ENCODE peak calls at places on chromosomes 3 and 15, in four cellular contexts. Y is small intestine, R is SK-N-SH, Q is Karpas-422. O is an unnamed sample. For H3K27me3 and H3K4me1, the result is how much of the 10 kb centered on the place peaks cover.

GRCh38 chr15:89090791-89091666 is 2.8 kb downstream of the ABHD2 start:
- DNase-seq in R (peak), Y (peak), Q (peak), O (peak)

GRCh38 chr15:100095896-100096600 is 245.7 kb downstream of the ADAMTS17 start:
- DNase-seq in Y (no peak), Q (no peak), R (no peak), O (no peak)

GRCh38 chr15:26029146-26029545 is 166.0 kb upstream of the ATP10A start:
- DNase-seq in Y (no peak), Q (no peak), R (no peak), O (no peak)

GRCh38 chr3:188052229-188052965 is 101.6 kb upstream of the LPP start:
- DNase-seq in Y (no peak), Q (no peak), R (no peak), O (peak)

GRCh38 chr3:170511371-170511770 is 74.5 kb downstream of the SLC7A14 start:
- DNase-seq in Q (no peak), R (no peak), Y (peak), O (no peak)

GRCh38 chr15:75718326-75718725 is 5.7 kb upstream of the CSPG4 start:
- DNase-seq in Q (no peak), Y (peak), R (peak), O (peak)

GRCh38 chr3:72569754-72570440 is 278.3 kb downstream of the SHQ1 start:
- DNase-seq in R (peak), Q (no peak), Y (no peak), O (no peak)

GRCh38 chr3:105876745-105877624 is 8.2 kb upstream of the CBLB start:
- DNase-seq in Y (peak), Q (no peak), R (no peak), O (no peak)

GRCh38 chr3:124207873-124208473 is 216.0 kb upstream of the ROPN1 start:
- DNase-seq in Q (no peak), R (no peak), Y (no peak), O (no peak)

GRCh38 chr3:50272911-50273688 is 4.2 kb downstream of the SEMA3B start:
- DNase-seq in R (peak), Q (peak), Y (peak), O (peak)

GRCh38 chr3:128054363-128054762 is 2.1 kb downstream of the SEC61A1 start:
- DNase-seq in R (no peak), Y (peak), Q (no peak), O (no peak)

GRCh38 chr15:79192462-79193036 is 90.0 kb upstream of the ANKRD34C start:
- DNase-seq in Y (no peak), R (no peak), Q (no peak), O (no peak)

GRCh38 chr3:113251817-113252216 is 40.5 kb downstream of the BOC start:
- DNase-seq in Y (no peak), R (no peak), Q (no peak), O (no peak)

GRCh38 chr3:183896610-183897009 is 11.9 kb upstream of the PARL start:
- DNase-seq in R (no peak), Y (no peak), Q (no peak), O (no peak)

GRCh38 chr3:47443611-47443995 is 32.1 kb downstream of the SCAP start:
- DNase-seq in Y (peak), R (no peak), Q (no peak), O (no peak)

GRCh38 chr15:70704166-70704565 is 59.2 kb downstream of the UACA start:
- DNase-seq in Y (no peak), R (no peak), Q (peak), O (no peak)

GRCh38 chr3:78736863-78737262 is 1030.9 kb downstream of the ROBO1 start:
- DNase-seq in Q (no peak), R (no peak), Y (no peak), O (no peak)

GRCh38 chr15:25556136-25556535 is 117.3 kb upstream of the UBE3A start:
- DNase-seq in Q (no peak), Y (no peak), R (no peak), O (no peak)

DNA sequence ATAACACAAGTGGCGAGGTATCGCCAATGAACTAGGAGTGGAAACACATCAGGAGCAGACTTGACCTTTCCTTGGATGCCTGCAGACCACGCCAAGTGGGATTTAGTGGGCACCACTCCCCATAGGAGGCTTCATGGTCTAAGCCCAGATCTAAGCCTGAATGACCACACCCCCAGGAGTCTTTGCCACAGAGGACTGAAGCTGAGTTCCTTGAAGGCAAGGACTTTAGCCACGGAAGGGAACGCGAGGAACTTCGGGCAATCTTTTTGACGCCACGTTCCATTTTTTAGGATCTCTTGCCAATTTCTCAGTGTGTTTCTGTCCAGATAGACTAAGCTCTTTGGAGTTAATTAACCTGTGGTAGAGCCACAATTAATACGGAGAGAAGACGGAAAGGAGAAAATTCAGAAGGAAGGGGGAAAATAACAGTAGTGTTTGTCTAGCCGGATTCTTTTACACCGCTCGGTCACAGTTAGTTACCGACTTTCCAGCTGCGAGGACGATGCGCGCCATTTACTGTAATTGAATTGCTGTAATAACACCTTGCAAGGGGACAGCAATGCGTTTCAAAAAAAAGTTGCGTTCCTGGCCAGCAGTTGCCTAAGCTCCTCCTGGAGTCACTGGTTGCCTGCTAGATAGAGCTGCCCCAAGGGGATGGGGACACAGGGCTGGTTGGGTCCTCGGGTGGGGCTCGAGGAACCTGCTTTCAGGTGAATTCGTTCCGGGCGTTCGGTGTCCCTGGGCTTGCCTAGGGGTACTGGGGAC is 37.1 kb downstream of the NR2F2 start:
- DNase-seq in Q (no peak), R (peak), Y (no peak), O (no peak)
- H3K27me3 ChIP-seq in Q (under half), R (half or more), Y (under half), O (under half)

GRCh38 chr3:65548848-65549625 is 489.7 kb downstream of the MAGI1 start:
- DNase-seq in R (peak), Q (no peak), Y (peak), O (peak)
- H3K4me3 ChIP-seq in R (peak), Q (no peak), Y (no peak), O (peak)

GRCh38 chr15:59294574-59294960 is 78.1 kb downstream of the MYO1E start:
- DNase-seq in R (no peak), Y (no peak), Q (no peak), O (no peak)

GRCh38 chr15:59298255-59298856 is 74.3 kb downstream of the MYO1E start:
- DNase-seq in Q (peak), Y (no peak), R (no peak), O (no peak)

GRCh38 chr15:59295742-59296090 is 77.0 kb downstream of the MYO1E start:
- DNase-seq in Q (no peak), R (no peak), Y (no peak), O (no peak)

GRCh38 chr15:59294961-59295741 is 77.5 kb downstream of the MYO1E start:
- DNase-seq in Q (no peak), Y (no peak), R (no peak), O (no peak)

GRCh38 chr15:59296181-59296617 is 76.5 kb downstream of the MYO1E start:
- DNase-seq in Q (no peak), Y (no peak), R (no peak), O (no peak)
- H3K4me1 ChIP-seq in Q (half or more), Y (under half), R (under half), O (under half)

GRCh38 chr15:57694264-57694663 is 12.2 kb upstream of the POLR2M start:
- DNase-seq in Q (no peak), Y (no peak), R (no peak), O (no peak)

GRCh38 chr15:57696146-57696545 is 10.4 kb upstream of the POLR2M start:
- DNase-seq in R (no peak), Q (no peak), Y (no peak), O (no peak)

GRCh38 chr15:57703387-57703786 is 3.1 kb upstream of the POLR2M start:
- DNase-seq in Y (no peak), R (no peak), Q (no peak), O (no peak)

GRCh38 chr15:57697588-57697987 is 8.9 kb upstream of the POLR2M start:
- DNase-seq in Q (no peak), R (no peak), Y (no peak), O (no peak)

DNA sequence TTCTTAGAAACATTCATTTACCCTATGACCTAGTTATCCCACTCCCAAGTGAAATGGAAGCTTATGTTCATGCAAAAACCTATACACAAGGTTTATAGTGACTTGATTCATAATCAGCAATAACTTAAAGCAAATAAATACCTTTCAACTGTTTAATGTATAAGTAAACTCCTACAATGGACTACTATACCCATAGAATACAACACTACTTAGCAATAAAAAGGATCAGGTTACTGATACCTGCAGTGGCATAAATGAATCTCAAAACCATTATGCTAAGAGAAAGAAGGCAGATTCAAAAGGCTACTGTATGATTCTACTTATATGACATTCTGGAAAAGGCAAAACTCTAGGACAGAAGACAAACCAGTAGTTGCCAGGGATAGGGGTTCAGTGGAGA is 8.3 kb upstream of the POLR2M start:
- DNase-seq in Q (no peak), Y (no peak), R (no peak), O (no peak)
- H3K27me3 ChIP-seq in Q (under half), Y (under half), R (under half), O (under half)

GRCh38 chr3:197507081-197507480 is 48.7 kb downstream of the BDH1 start:
- DNase-seq in Q (no peak), R (no peak), Y (no peak), O (no peak)

GRCh38 chr3:197507541-197507940 is 48.2 kb downstream of the BDH1 start:
- DNase-seq in Q (no peak), R (no peak), Y (no peak), O (no peak)

GRCh38 chr3:197508511-197508910 is 47.3 kb downstream of the BDH1 start:
- DNase-seq in Q (no peak), R (no peak), Y (no peak), O (no peak)

GRCh38 chr3:197508924-197509775 is 46.6 kb downstream of the BDH1 start:
- DNase-seq in R (no peak), Q (no peak), Y (no peak), O (no peak)

DNA sequence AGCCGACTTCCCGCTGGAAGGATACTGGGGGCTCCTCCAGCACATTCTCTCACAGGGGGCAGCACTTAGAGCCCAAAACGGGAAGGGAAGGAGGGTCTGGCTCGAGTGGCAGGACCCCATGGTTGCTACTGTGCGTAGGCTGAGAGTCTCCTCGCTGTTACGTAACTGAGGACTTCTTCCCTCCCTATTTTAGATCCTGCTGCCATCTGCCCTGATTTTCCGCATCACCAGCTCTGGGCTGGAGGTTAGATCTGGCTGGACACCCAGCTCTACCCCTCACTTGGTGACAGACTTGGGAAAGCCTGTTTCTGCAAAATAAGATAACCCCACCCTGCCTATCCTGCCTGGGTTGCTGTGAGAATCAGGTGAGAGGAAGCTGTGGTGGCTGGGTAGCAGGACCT is 47.7 kb downstream of the BDH1 start:
- DNase-seq in R (no peak), Q (no peak), Y (no peak), O (no peak)
- H3K4me3 ChIP-seq in R (no peak), Q (no peak), Y (no peak), O (no peak)

DNA sequence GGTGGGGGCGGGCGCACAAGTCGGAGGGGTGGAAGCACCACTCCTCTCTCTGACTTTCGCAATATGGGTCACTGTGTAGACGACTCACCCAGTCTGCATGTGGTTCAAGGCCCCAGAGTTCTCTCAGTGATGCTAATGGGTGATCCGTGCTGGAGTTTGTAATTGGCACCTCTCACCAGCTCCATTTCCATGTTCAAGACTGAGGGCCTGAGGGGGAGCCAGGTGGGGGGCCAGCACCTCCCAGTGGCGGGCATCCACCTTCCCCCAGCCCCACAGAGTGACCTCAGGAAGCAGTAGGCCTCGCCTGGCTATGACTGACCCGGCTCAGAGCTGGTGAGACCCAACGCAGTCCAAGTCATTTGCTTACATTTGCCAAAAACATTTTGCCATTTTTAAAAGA is 230.0 kb upstream of the ST8SIA2 start:
- DNase-seq in Y (no peak), Q (no peak), R (no peak), O (no peak)
- H3K4me1 ChIP-seq in Y (under half), Q (under half), R (under half), O (under half)

O was measured in right cardiac atrium.